ENCODE peak calls at places on chromosome 16, in four cellular contexts. One of them, this sample, is unnamed.
A peak's percentile ranks its signal among the peaks of the same experiment; 100 is the strongest.

GRCh38 chr16:70695351-70696070 is 9.7 kb upstream of the MTSS2 start:
- DNase-seq in ascending aorta: no peak
- DNase-seq in thyroid gland: peak; percentile 70
- DNase-seq in IMR-90: no peak
- DNase-seq in this sample: peak; percentile 19

GRCh38 chr16:31708348-31708747 is 165.3 kb upstream of the ZNF267 start:
- DNase-seq in ascending aorta: no peak
- DNase-seq in thyroid gland: no peak
- DNase-seq in IMR-90: no peak
- DNase-seq in this sample: no peak

GRCh38 chr16:26317885-26318284 is 626.1 kb downstream of the HS3ST4 start:
- DNase-seq in ascending aorta: no peak
- DNase-seq in thyroid gland: no peak
- DNase-seq in IMR-90: no peak
- DNase-seq in this sample: no peak

GRCh38 chr16:69831212-69832123 is 69.3 kb downstream of the WWP2 start:
- DNase-seq in ascending aorta: no peak
- DNase-seq in thyroid gland: no peak
- DNase-seq in IMR-90: peak; percentile 57
- DNase-seq in this sample: no peak

GRCh38 chr16:2156025-2156848 is 655 bp downstream of the TRAF7 start:
- DNase-seq in ascending aorta: no peak
- DNase-seq in thyroid gland: peak; percentile 17
- DNase-seq in IMR-90: peak; percentile 76
- DNase-seq in this sample: peak; percentile 36

GRCh38 chr16:12178251-12178990 is 201.9 kb downstream of the SNX29 start:
- DNase-seq in ascending aorta: no peak
- DNase-seq in thyroid gland: peak; percentile 69
- DNase-seq in IMR-90: peak; percentile 83
- DNase-seq in this sample: no peak

GRCh38 chr16:82671743-82672142 is 45.0 kb downstream of the CDH13 start:
- DNase-seq in ascending aorta: no peak
- DNase-seq in thyroid gland: no peak
- DNase-seq in IMR-90: no peak
- DNase-seq in this sample: no peak

GRCh38 chr16:87044031-87044380 is 273.2 kb downstream of the C16orf95 start:
- DNase-seq in ascending aorta: no peak
- DNase-seq in thyroid gland: no peak
- DNase-seq in IMR-90: peak; percentile 18
- DNase-seq in this sample: no peak

GRCh38 chr16:31438414-31438813 is 4.2 kb downstream of the ZNF843 start:
- DNase-seq in ascending aorta: no peak
- DNase-seq in thyroid gland: no peak
- DNase-seq in IMR-90: no peak
- DNase-seq in this sample: no peak

GRCh38 chr16:23934610-23935009 is 98.8 kb downstream of the PRKCB start:
- DNase-seq in ascending aorta: no peak
- DNase-seq in thyroid gland: no peak
- DNase-seq in IMR-90: no peak
- DNase-seq in this sample: no peak

GRCh38 chr16:57863434-57864160 is 61.3 kb upstream of the KIFC3 start:
- DNase-seq in ascending aorta: peak; percentile 81
- DNase-seq in thyroid gland: peak; percentile 74
- DNase-seq in IMR-90: peak; percentile 79
- DNase-seq in this sample: no peak

GRCh38 chr16:67844441-67844840 is 2.3 kb upstream of the NUTF2 start:
- DNase-seq in ascending aorta: no peak
- DNase-seq in thyroid gland: no peak
- DNase-seq in IMR-90: peak; percentile 51
- DNase-seq in this sample: peak; percentile 23

GRCh38 chr16:84543931-84544776 is 39.7 kb upstream of the MEAK7 start:
- DNase-seq in ascending aorta: no peak
- DNase-seq in thyroid gland: no peak
- DNase-seq in IMR-90: peak; percentile 28
- DNase-seq in this sample: no peak

GRCh38 chr16:77223184-77223583 is 24.0 kb downstream of the SYCE1L start:
- DNase-seq in ascending aorta: no peak
- DNase-seq in thyroid gland: no peak
- DNase-seq in IMR-90: no peak
- DNase-seq in this sample: peak; percentile 38
- TF ChIP-seq CTCF in ascending aorta: no peak
- TF ChIP-seq CTCF in thyroid gland: no peak
- TF ChIP-seq CTCF in IMR-90: peak; percentile 8
- TF ChIP-seq CTCF in this sample: peak; percentile 80

DNA sequence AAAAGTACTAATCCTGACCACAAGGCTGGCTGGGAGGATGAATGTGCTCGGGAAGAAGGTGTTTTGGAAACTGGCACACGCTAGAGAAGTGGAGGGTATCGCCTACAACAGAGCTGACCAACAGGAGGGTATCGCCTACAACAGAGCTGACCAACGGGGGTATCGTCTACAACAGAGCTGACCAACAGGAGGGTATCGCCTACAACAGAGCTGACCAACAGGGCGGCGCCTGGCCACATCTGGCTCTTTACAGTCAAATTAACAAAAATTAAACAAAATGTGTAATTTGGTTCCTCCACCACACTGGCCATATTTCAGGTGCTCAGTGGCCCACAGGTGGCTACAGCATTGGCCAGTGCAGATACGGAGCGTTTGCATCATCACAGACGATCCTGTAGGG is 153.5 kb downstream of the CMIP start:
- DNase-seq in ascending aorta: no peak
- DNase-seq in thyroid gland: no peak
- DNase-seq in IMR-90: no peak
- DNase-seq in this sample: no peak
- TF ChIP-seq CTCF in ascending aorta: no peak
- TF ChIP-seq CTCF in thyroid gland: no peak
- TF ChIP-seq CTCF in IMR-90: no peak
- TF ChIP-seq CTCF in this sample: peak; percentile 61

GRCh38 chr16:17346441-17346773 is 124.4 kb downstream of the XYLT1 start:
- DNase-seq in ascending aorta: no peak
- DNase-seq in thyroid gland: no peak
- DNase-seq in IMR-90: no peak
- DNase-seq in this sample: no peak
- TF ChIP-seq CTCF in ascending aorta: no peak
- TF ChIP-seq CTCF in thyroid gland: no peak
- TF ChIP-seq CTCF in IMR-90: no peak
- TF ChIP-seq CTCF in this sample: no peak

GRCh38 chr16:19678804-19679203 is 39.2 kb downstream of the KNOP1 start:
- DNase-seq in ascending aorta: no peak
- DNase-seq in thyroid gland: no peak
- DNase-seq in IMR-90: no peak
- DNase-seq in this sample: no peak

GRCh38 chr16:19677403-19677802 is 40.6 kb downstream of the KNOP1 start:
- DNase-seq in ascending aorta: no peak
- DNase-seq in thyroid gland: no peak
- DNase-seq in IMR-90: no peak
- DNase-seq in this sample: no peak

GRCh38 chr16:19681637-19682036 is 36.4 kb downstream of the KNOP1 start:
- DNase-seq in ascending aorta: no peak
- DNase-seq in thyroid gland: no peak
- DNase-seq in IMR-90: no peak
- DNase-seq in this sample: no peak

GRCh38 chr16:19683453-19684236 is 34.4 kb downstream of the KNOP1 start:
- DNase-seq in ascending aorta: no peak
- DNase-seq in thyroid gland: no peak
- DNase-seq in IMR-90: no peak
- DNase-seq in this sample: no peak

GRCh38 chr16:19680972-19681371 is 37.1 kb downstream of the KNOP1 start:
- DNase-seq in ascending aorta: no peak
- DNase-seq in thyroid gland: no peak
- DNase-seq in IMR-90: no peak
- DNase-seq in this sample: no peak
- TF ChIP-seq CTCF in ascending aorta: no peak
- TF ChIP-seq CTCF in thyroid gland: no peak
- TF ChIP-seq CTCF in IMR-90: no peak
- TF ChIP-seq CTCF in this sample: peak; percentile 32

This sample was measured in OCI-LY7.